ENCODE peak calls at places on chromosomes 6 and 20, in eight cellular contexts. Q is Caco-2, R is left lung, S is SK-N-SH, H is mammary epithelial cell, Z is H1, N is keratinocyte, U is vagina. D is an unnamed sample. For H3K4me1, the result is how much of the 10 kb centered on the place peaks cover.

GRCh38 chr6:3211681-3212080 is 15.8 kb downstream of the TUBB2B start:
- DNase-seq in H (no peak), S (no peak), U (no peak), N (no peak), Q (no peak), R (no peak), Z (no peak), D (peak)

GRCh38 chr6:89079611-89080213 is 839 bp upstream of the PNRC1 start:
- DNase-seq in Q (no peak), Z (no peak), R (peak), H (peak), U (no peak), N (no peak), S (peak), D (peak)

GRCh38 chr6:104860221-104860620 is 502 bp upstream of the HACE1 start:
- DNase-seq in U (no peak), S (no peak), H (no peak), R (no peak), Q (no peak), N (no peak), Z (no peak), D (no peak)

GRCh38 chr6:72659754-72660153 is 37.9 kb downstream of the KCNQ5 start:
- DNase-seq in S (no peak), U (no peak), Z (no peak), R (no peak), N (no peak), H (no peak), Q (no peak), D (no peak)

GRCh38 chr6:162765251-162765650 is 37.5 kb downstream of the PACRG start:
- DNase-seq in S (no peak), Q (no peak), N (no peak), R (no peak), U (no peak), H (no peak), Z (no peak), D (no peak)

GRCh38 chr20:34377072-34377847 is 14.2 kb downstream of the ITCH start:
- DNase-seq in R (no peak), Z (no peak), U (no peak), S (no peak), H (no peak), N (no peak), Q (peak), D (no peak)

GRCh38 chr20:57713951-57714350 is 4.1 kb upstream of the PMEPA1 start:
- DNase-seq in Q (no peak), R (no peak), Z (no peak), S (no peak), H (no peak), N (no peak), U (no peak), D (no peak)

GRCh38 chr6:141403103-141403502 is 729.6 kb upstream of the GJE1 start:
- DNase-seq in U (no peak), S (no peak), Z (no peak), H (no peak), R (no peak), N (no peak), Q (no peak), D (no peak)

GRCh38 chr6:121698617-121699016 is 263.2 kb downstream of the GJA1 start:
- DNase-seq in U (no peak), Q (no peak), S (no peak), R (no peak), H (peak), N (no peak), Z (no peak), D (no peak)

GRCh38 chr20:35226126-35226774 is at the start of gene MMP24:
- DNase-seq in Q (no peak), U (no peak), H (no peak), R (no peak), N (no peak), S (peak), Z (peak), D (no peak)

GRCh38 chr20:15317546-15318242 is 980.3 kb upstream of the FLRT3 start:
- DNase-seq in Q (no peak), N (no peak), R (no peak), S (no peak), H (no peak), U (no peak), Z (no peak), D (no peak)

GRCh38 chr6:169445227-169445626 is 191.6 kb upstream of the THBS2 start:
- DNase-seq in U (no peak), N (no peak), S (peak), R (no peak), Z (no peak), Q (no peak), H (no peak), D (no peak)

GRCh38 chr6:137217801-137218472 is 1.2 kb downstream of the IFNGR1 start:
- DNase-seq in N (no peak), Q (no peak), U (no peak), R (peak), S (no peak), H (peak), Z (no peak), D (no peak)

DNA sequence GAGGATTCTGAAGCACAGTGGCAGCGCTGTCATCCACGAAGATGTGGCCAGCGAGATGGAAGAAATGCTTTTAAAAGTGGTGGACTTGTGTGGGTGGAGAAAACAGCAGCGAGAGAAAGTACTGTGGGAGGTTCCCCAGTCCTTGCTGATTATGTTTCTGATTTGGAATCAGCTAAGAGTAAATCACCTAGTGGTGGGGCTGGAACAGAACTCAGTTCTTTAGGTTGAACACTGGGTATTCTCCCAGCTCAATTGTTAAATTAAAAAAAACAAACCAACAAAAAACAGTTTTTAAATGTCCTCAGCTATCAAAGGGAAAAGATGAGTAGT is 515 bp upstream of the ZNF322 start:
- DNase-seq in Z (no peak), H (no peak), R (no peak), N (no peak), Q (no peak), S (no peak), U (no peak), D (no peak)
- TF ChIP-seq CTCF in Z (no peak), H (peak), R (no peak), N (no peak), Q (no peak), S (peak), U (no peak), D (peak)

DNA sequence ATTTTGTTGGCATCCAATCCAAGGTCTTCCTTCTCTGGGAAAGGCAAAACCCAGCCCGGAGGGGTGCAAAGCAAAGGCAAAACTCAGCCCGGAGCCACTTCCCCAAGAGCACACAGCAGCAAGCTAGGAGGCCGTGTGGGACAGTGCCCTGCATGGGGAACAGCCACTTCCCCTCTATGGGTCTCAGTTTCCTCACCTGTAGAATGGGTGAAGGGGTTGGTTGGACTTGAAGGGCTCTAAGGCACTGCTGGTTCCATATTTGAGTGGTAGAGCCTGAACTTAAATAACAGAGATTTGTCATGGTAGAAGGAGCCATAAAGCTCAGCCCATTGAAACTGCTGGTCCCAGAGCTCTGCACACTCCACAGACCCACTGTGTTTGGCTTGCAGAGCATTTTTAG is 51.3 kb upstream of the CCDC167 start:
- DNase-seq in H (no peak), U (no peak), R (no peak), Z (no peak), N (no peak), S (no peak), Q (no peak), D (no peak)
- H3K4me1 ChIP-seq in H (under half), U (under half), R (under half), Z (under half), N (under half), S (under half), Q (under half), D (under half)

GRCh38 chr20:755931-756330 is 12.4 kb downstream of the SLC52A3 start:
- DNase-seq in Q (no peak), R (no peak), N (no peak), U (no peak), H (peak), Z (no peak), S (no peak), D (no peak)
- H3K4me3 ChIP-seq in Q (no peak), R (no peak), N (no peak), U (no peak), H (no peak), Z (no peak), S (no peak), D (no peak)

GRCh38 chr20:38338849-38339520 is 7.3 kb upstream of the LBP start:
- DNase-seq in Z (peak), Q (peak), N (no peak), R (no peak), U (no peak), H (peak), S (no peak), D (peak)
- TF ChIP-seq CTCF in Z (peak), Q (peak), N (peak), R (no peak), U (no peak), H (peak), S (peak), D (peak)

DNA sequence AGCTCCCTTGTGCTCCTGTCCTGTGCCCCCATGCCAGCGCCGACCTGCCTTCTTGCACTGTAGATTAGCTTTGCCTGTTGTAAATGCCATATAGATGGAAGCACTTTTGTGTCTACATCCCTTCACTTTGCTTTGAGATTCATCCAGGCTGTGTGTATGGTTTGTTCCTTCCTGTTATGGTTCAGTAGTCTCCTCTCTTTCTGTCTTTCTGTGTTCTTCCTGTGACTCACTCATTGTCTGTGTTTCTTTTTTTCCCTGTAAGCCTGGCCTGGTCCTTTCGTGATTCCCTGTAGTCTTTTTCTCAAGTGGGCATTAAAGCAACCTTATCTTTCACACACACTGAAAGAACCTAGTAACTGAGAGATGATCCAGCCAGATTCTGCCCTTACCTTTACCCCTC is 66.6 kb downstream of the JARID2 start:
- DNase-seq in Z (no peak), H (no peak), Q (no peak), S (no peak), N (no peak), R (no peak), U (no peak), D (peak)
- H3K4me1 ChIP-seq in Z (under half), H (under half), Q (under half), S (under half), N (under half), R (under half), U (under half), D (under half)

GRCh38 chr6:16828058-16828457 is 66.8 kb upstream of the ATXN1 start:
- DNase-seq in N (no peak), U (no peak), H (no peak), Z (no peak), S (no peak), Q (no peak), R (no peak), D (no peak)
- H3K4me3 ChIP-seq in N (no peak), U (no peak), H (no peak), Z (no peak), S (no peak), Q (no peak), R (no peak), D (no peak)

DNA sequence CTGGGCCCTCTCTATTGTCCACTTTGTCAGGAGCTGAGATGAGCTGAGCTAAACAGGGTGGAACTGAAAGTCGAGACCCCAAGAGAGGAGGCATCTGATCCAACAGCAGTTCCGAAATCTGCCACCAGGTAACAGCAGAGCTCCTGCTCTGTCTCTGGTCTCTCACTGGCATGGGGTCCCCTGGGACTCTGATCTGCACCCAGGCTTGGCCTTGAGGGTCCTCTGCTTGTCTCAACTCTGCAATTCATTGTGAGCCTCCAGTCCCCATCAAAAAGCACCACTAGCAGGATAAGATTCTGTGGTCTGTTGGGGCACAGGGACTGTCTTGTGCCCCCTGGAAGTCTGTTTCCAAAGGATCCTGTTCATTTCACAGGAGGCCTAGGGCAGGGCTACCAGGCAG is 62.5 kb upstream of the TOP1 start:
- DNase-seq in U (no peak), N (no peak), H (no peak), R (no peak), Q (peak), S (no peak), Z (peak), D (peak)
- TF ChIP-seq CTCF in U (no peak), N (peak), H (peak), R (no peak), Q (peak), S (peak), Z (peak), D (peak)

GRCh38 chr20:63792866-63793265 is 38.2 kb downstream of the ZBTB46 start:
- DNase-seq in R (no peak), N (no peak), Q (no peak), Z (no peak), H (no peak), S (no peak), U (no peak), D (no peak)
- H3K4me1 ChIP-seq in R (under half), N (under half), Q (under half), Z (under half), H (under half), S (under half), U (under half), D (under half)

DNA sequence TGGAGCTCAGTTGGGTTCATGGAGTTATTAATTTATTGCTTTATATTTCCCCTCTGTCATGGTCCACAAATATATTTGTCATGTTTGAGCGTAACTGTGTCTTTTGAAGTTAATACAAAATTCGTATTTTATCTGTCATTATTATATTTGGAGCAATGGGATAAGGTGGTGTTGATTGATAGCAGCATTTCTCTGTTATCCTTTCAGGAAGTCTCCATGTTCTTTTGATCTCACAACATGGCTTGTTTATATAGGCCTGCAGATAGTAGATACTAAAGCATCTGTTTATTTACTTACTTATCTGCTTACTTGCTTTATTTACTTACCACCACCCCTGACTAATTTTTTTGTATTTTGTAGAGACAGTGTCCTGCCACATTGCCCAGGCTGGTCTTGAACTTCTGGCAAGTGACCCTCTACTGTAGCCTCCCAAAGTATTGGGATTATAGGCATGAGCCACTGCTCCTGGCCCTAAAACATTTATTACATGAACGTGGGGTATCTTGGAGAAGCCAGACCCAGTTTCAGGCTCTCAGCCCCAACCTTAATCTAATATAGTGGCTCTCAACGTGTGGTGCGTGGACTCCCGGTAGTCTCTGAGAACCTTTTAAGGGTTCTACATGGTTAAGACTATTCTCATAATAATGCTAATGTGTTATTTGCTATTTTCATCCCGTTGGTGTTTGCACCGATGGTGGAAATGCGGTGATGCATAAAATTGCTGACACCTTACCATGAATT is 104.2 kb downstream of the NCOA3 start:
- DNase-seq in R (no peak), U (no peak), N (no peak), Q (no peak), Z (no peak), S (no peak), H (no peak), D (no peak)
- H3K4me3 ChIP-seq in R (no peak), U (no peak), N (no peak), Q (no peak), Z (no peak), S (no peak), H (no peak), D (no peak)

D was measured in cardiac muscle cell.